ENCODE peak calls at places on chromosomes 16 and 17, in seven cellular contexts. K, A, C, D, P, U and F are unnamed samples.

GRCh38 chr16:35352431-35352830 is 1893.0 kb downstream of the TP53TG3F start:
- DNase-seq in K (no peak), A (no peak), C (no peak), D (no peak), P (no peak), U (no peak), F (no peak)

GRCh38 chr16:6377956-6378355 is 954.7 kb upstream of the RBFOX1 start:
- DNase-seq in K (no peak), A (no peak), C (no peak), D (no peak), P (no peak), U (no peak), F (no peak)

GRCh38 chr17:1905190-1905919 is 75.5 kb downstream of the RPA1 start:
- DNase-seq in K (no peak), A (no peak), C (no peak), D (no peak), P (no peak), U (no peak), F (no peak)

GRCh38 chr17:76538281-76538931 is 897 bp upstream of the CYGB start:
- DNase-seq in K (no peak), A (no peak), C (no peak), D (no peak), P (no peak), U (no peak), F (no peak)

GRCh38 chr17:37502009-37502936 is 12.6 kb downstream of the DUSP14 start:
- DNase-seq in K (no peak), A (no peak), C (no peak), D (no peak), P (no peak), U (no peak), F (no peak)

GRCh38 chr16:70634861-70635260 is 11.5 kb upstream of the IL34 start:
- DNase-seq in K (no peak), A (no peak), C (no peak), D (no peak), P (no peak), U (no peak), F (no peak)

GRCh38 chr16:87850009-87851006 is 19.0 kb downstream of the SLC7A5 start:
- DNase-seq in K (no peak), A (no peak), C (no peak), D (no peak), P (no peak), U (no peak), F (peak)

GRCh38 chr16:79595261-79595660 is 5.3 kb downstream of the MAF start:
- DNase-seq in K (no peak), A (peak), C (no peak), D (no peak), P (no peak), U (no peak), F (no peak)

GRCh38 chr16:4306439-4307214 is 9.2 kb upstream of the GLIS2 start:
- DNase-seq in K (no peak), A (peak), C (no peak), D (no peak), P (no peak), U (no peak), F (no peak)

GRCh38 chr16:28883221-28883996 is 5.1 kb downstream of the ATP2A1 start:
- DNase-seq in K (no peak), A (no peak), C (no peak), D (no peak), P (no peak), U (no peak), F (no peak)

GRCh38 chr17:75604034-75604695 is 16.6 kb downstream of the MYO15B start:
- DNase-seq in K (no peak), A (no peak), C (no peak), D (no peak), P (no peak), U (no peak), F (no peak)

GRCh38 chr16:77059441-77059840 is 131.5 kb upstream of the MON1B start:
- DNase-seq in K (no peak), A (no peak), C (no peak), D (no peak), P (no peak), U (no peak), F (no peak)

GRCh38 chr17:63497708-63498483 is 21.0 kb downstream of the ACE start:
- DNase-seq in K (no peak), A (peak), C (no peak), D (no peak), P (no peak), U (no peak), F (no peak)

GRCh38 chr17:79940381-79941087 is 95.1 kb downstream of the TBC1D16 start:
- DNase-seq in K (peak), A (no peak), C (no peak), D (no peak), P (no peak), U (no peak), F (no peak)

GRCh38 chr17:55635253-55635766 is 87.4 kb downstream of the TMEM100 start:
- DNase-seq in K (no peak), A (no peak), C (no peak), D (no peak), P (no peak), U (no peak), F (peak)

GRCh38 chr17:77774182-77774581 is 184.3 kb upstream of the TNRC6C start:
- DNase-seq in K (no peak), A (no peak), C (no peak), D (no peak), P (no peak), U (no peak), F (no peak)

GRCh38 chr17:77771587-77771986 is 186.9 kb upstream of the TNRC6C start:
- DNase-seq in K (no peak), A (no peak), C (no peak), D (no peak), P (no peak), U (no peak), F (no peak)

GRCh38 chr17:77772461-77772897 is 186.0 kb upstream of the TNRC6C start:
- DNase-seq in K (peak), A (peak), C (no peak), D (peak), P (no peak), U (no peak), F (peak)

GRCh38 chr17:77771998-77772397 is 186.5 kb upstream of the TNRC6C start:
- DNase-seq in K (no peak), A (no peak), C (no peak), D (no peak), P (no peak), U (no peak), F (no peak)

DNA sequence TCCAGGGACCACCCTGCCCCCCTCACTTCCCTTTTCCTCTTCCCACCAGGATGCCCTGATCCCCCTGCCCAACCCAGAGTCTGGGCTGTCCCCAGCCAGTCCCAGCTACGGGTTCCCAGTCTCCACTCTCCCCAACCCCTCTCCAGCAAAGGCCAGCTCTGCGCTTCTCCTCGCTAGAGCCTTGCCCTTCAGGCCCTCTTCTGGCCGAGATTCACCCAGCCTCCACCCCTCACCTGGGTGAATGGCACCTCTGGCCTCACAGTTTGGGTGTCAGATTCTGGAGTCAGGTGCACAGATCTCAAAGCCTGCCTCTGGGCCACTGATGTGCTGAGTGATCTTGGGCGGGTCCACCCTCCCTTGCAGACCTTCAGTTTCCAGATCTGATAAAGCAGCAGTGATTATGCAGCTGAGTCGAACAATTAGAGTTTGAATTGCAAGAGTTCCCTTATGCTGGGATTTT is 185.6 kb upstream of the TNRC6C start:
- DNase-seq in K (no peak), A (no peak), C (no peak), D (no peak), P (no peak), U (no peak), F (no peak)
- TF ChIP-seq CTCF in K (no peak), A (no peak), C (no peak), D (no peak), P (no peak), U (no peak), F (no peak)

DNA sequence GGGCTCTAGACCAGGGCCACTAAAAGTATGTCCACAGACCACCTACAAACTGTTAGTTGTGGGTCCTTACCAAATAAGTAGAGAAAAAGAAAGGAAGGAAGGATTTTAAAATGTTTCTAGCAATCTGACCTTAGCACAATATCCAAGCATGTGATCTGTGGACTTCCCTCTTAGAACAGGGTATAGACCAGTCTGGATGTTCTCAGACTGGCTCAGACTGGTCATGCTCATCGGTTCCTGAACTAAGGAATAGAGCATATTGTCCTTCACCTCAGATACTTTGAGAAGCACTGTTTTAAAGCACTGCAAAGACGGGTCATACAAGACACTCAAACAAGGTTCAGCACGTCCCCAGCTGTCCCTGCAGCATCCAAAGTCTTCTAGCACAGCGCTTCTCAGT is 25.8 kb downstream of the CUEDC1 start:
- DNase-seq in K (no peak), A (no peak), C (no peak), D (no peak), P (no peak), U (no peak), F (no peak)
- H3K4me3 ChIP-seq in K (no peak), A (no peak), C (no peak), D (no peak), P (no peak), U (no peak), F (no peak)

GRCh38 chr17:309361-309888 is 43.2 kb downstream of the RPH3AL start:
- DNase-seq in K (no peak), A (no peak), C (no peak), D (no peak), P (no peak), U (no peak), F (no peak)
- TF ChIP-seq CTCF in K (no peak), A (peak), C (peak), D (no peak), P (peak), U (no peak), F (peak)

GRCh38 chr16:675884-676564 is 553 bp downstream of the RHBDL1 start:
- DNase-seq in K (no peak), A (no peak), C (no peak), D (no peak), P (no peak), U (no peak), F (no peak)
- H3K4me3 ChIP-seq in K (peak), A (no peak), C (peak), D (peak), P (peak), U (peak), F (peak)

GRCh38 chr16:68084504-68085258 is 489 bp upstream of the NFATC3 start:
- DNase-seq in K (peak), A (peak), C (peak), D (peak), P (no peak), U (peak), F (peak)
- TF ChIP-seq CTCF in K (peak), A (no peak), C (no peak), D (no peak), P (no peak), U (no peak), F (no peak)

GRCh38 chr16:14015461-14015860 is 55.7 kb upstream of the MRTFB start:
- DNase-seq in K (no peak), A (no peak), C (no peak), D (no peak), P (no peak), U (no peak), F (no peak)
- H3K4me3 ChIP-seq in K (peak), A (no peak), C (peak), D (peak), P (no peak), U (peak), F (no peak)